ENCODE peak calls at places on chromosomes 3 and 15, in six cellular contexts. One of them, this sample, is unnamed.
A peak's percentile ranks its signal among the peaks of the same experiment; 100 is the strongest.

GRCh38 chr3:280691-281090 is 84.1 kb downstream of the CHL1 start:
- DNase-seq in Panc1: no peak
- DNase-seq in GM12891: no peak
- DNase-seq in stomach: no peak
- DNase-seq in sigmoid colon: no peak
- DNase-seq in transverse colon: no peak
- DNase-seq in this sample: no peak

GRCh38 chr3:2097641-2098191 is 950 bp upstream of the CNTN4 start:
- DNase-seq in stomach: no peak
- DNase-seq in GM12891: no peak
- DNase-seq in transverse colon: peak; percentile 30
- DNase-seq in sigmoid colon: no peak
- DNase-seq in Panc1: no peak
- DNase-seq in this sample: peak; percentile 12

GRCh38 chr3:148178508-148178907 is 519.2 kb upstream of the AGTR1 start:
- DNase-seq in transverse colon: no peak
- DNase-seq in GM12891: no peak
- DNase-seq in sigmoid colon: no peak
- DNase-seq in stomach: no peak
- DNase-seq in Panc1: no peak
- DNase-seq in this sample: no peak

GRCh38 chr3:196638922-196639516 is 475 bp upstream of the NRROS start:
- DNase-seq in Panc1: no peak
- DNase-seq in GM12891: no peak
- DNase-seq in sigmoid colon: no peak
- DNase-seq in stomach: no peak
- DNase-seq in transverse colon: no peak
- DNase-seq in this sample: no peak

GRCh38 chr3:37542286-37542685 is 319.4 kb upstream of the CTDSPL start:
- DNase-seq in transverse colon: no peak
- DNase-seq in Panc1: no peak
- DNase-seq in stomach: no peak
- DNase-seq in GM12891: no peak
- DNase-seq in sigmoid colon: no peak
- DNase-seq in this sample: no peak

GRCh38 chr15:66180706-66181105 is 72.8 kb downstream of the MEGF11 start:
- DNase-seq in sigmoid colon: no peak
- DNase-seq in GM12891: no peak
- DNase-seq in stomach: no peak
- DNase-seq in transverse colon: no peak
- DNase-seq in Panc1: no peak
- DNase-seq in this sample: no peak

GRCh38 chr3:61730058-61730457 is 168.7 kb downstream of the PTPRG start:
- DNase-seq in stomach: no peak
- DNase-seq in GM12891: no peak
- DNase-seq in Panc1: no peak
- DNase-seq in sigmoid colon: no peak
- DNase-seq in transverse colon: no peak
- DNase-seq in this sample: no peak

GRCh38 chr3:79018671-79019136 is 749.1 kb downstream of the ROBO1 start:
- DNase-seq in transverse colon: peak; percentile 31
- DNase-seq in Panc1: no peak
- DNase-seq in stomach: peak; percentile 49
- DNase-seq in sigmoid colon: peak; percentile 81
- DNase-seq in GM12891: no peak
- DNase-seq in this sample: no peak

GRCh38 chr3:171775943-171776342 is 34.3 kb downstream of the PLD1 start:
- DNase-seq in stomach: no peak
- DNase-seq in sigmoid colon: no peak
- DNase-seq in GM12891: no peak
- DNase-seq in transverse colon: no peak
- DNase-seq in Panc1: no peak
- DNase-seq in this sample: no peak

GRCh38 chr3:70822777-70823176 is 510.3 kb upstream of the MDFIC2 start:
- DNase-seq in stomach: no peak
- DNase-seq in Panc1: no peak
- DNase-seq in sigmoid colon: no peak
- DNase-seq in GM12891: no peak
- DNase-seq in transverse colon: no peak
- DNase-seq in this sample: peak; percentile 44

GRCh38 chr3:78791745-78792144 is 976.1 kb downstream of the ROBO1 start:
- DNase-seq in sigmoid colon: no peak
- DNase-seq in stomach: no peak
- DNase-seq in GM12891: no peak
- DNase-seq in transverse colon: no peak
- DNase-seq in Panc1: no peak
- DNase-seq in this sample: no peak

GRCh38 chr15:51380999-51381806 is 39.7 kb downstream of the GLDN start:
- DNase-seq in GM12891: peak; percentile 50
- DNase-seq in transverse colon: peak; percentile 46
- DNase-seq in sigmoid colon: peak; percentile 72
- DNase-seq in Panc1: peak; percentile 71
- DNase-seq in stomach: peak; percentile 60
- DNase-seq in this sample: no peak

GRCh38 chr3:113231827-113232253 is 20.5 kb downstream of the BOC start:
- DNase-seq in Panc1: peak; percentile 61
- DNase-seq in GM12891: no peak
- DNase-seq in sigmoid colon: no peak
- DNase-seq in transverse colon: no peak
- DNase-seq in stomach: no peak
- DNase-seq in this sample: no peak

GRCh38 chr3:101638262-101638745 is 38.6 kb downstream of the ZBTB11 start:
- DNase-seq in sigmoid colon: no peak
- DNase-seq in GM12891: no peak
- DNase-seq in stomach: no peak
- DNase-seq in Panc1: no peak
- DNase-seq in transverse colon: no peak
- DNase-seq in this sample: no peak

GRCh38 chr3:143597774-143598652 is 250.3 kb downstream of the SLC9A9 start:
- DNase-seq in sigmoid colon: no peak
- DNase-seq in GM12891: no peak
- DNase-seq in transverse colon: no peak
- DNase-seq in stomach: no peak
- DNase-seq in Panc1: no peak
- DNase-seq in this sample: no peak

GRCh38 chr15:34942363-34942762 is 27.2 kb downstream of the AQR start:
- DNase-seq in sigmoid colon: no peak
- DNase-seq in GM12891: no peak
- DNase-seq in Panc1: no peak
- DNase-seq in stomach: no peak
- DNase-seq in transverse colon: no peak
- DNase-seq in this sample: no peak

GRCh38 chr15:57772223-57772957 is 65.9 kb downstream of the POLR2M start:
- DNase-seq in stomach: no peak
- DNase-seq in transverse colon: no peak
- DNase-seq in Panc1: no peak
- DNase-seq in sigmoid colon: no peak
- DNase-seq in GM12891: no peak
- DNase-seq in this sample: no peak

GRCh38 chr15:20344601-20345400 is 196.8 kb downstream of the GOLGA6L6 start:
- DNase-seq in sigmoid colon: peak; percentile 63
- DNase-seq in transverse colon: no peak
- DNase-seq in stomach: no peak
- DNase-seq in GM12891: no peak
- DNase-seq in Panc1: no peak
- DNase-seq in this sample: no peak

GRCh38 chr3:10753964-10754363 is 62.1 kb upstream of the SLC6A11 start:
- DNase-seq in transverse colon: no peak
- DNase-seq in GM12891: no peak
- DNase-seq in Panc1: no peak
- DNase-seq in sigmoid colon: no peak
- DNase-seq in stomach: no peak
- DNase-seq in this sample: no peak

GRCh38 chr3:168426196-168426595 is 330.5 kb upstream of the GOLIM4 start:
- DNase-seq in sigmoid colon: no peak
- DNase-seq in Panc1: no peak
- DNase-seq in stomach: no peak
- DNase-seq in transverse colon: no peak
- DNase-seq in GM12891: no peak
- DNase-seq in this sample: no peak

GRCh38 chr15:85296615-85297402 is 83.6 kb upstream of the AKAP13 start:
- DNase-seq in sigmoid colon: peak; percentile 81
- DNase-seq in Panc1: peak; percentile 85
- DNase-seq in stomach: peak; percentile 69
- DNase-seq in GM12891: peak; percentile 58
- DNase-seq in transverse colon: peak; percentile 78
- DNase-seq in this sample: peak; percentile 67

GRCh38 chr3:139797724-139798343 is 120.1 kb upstream of the NMNAT3 start:
- DNase-seq in transverse colon: no peak
- DNase-seq in stomach: no peak
- DNase-seq in sigmoid colon: no peak
- DNase-seq in Panc1: no peak
- DNase-seq in GM12891: no peak
- DNase-seq in this sample: peak; percentile 28

GRCh38 chr3:39147374-39147709 is 6.0 kb downstream of the CSRNP1 start:
- DNase-seq in stomach: no peak
- DNase-seq in Panc1: no peak
- DNase-seq in transverse colon: no peak
- DNase-seq in sigmoid colon: no peak
- DNase-seq in GM12891: no peak
- DNase-seq in this sample: no peak

GRCh38 chr3:39149059-39149455 is 4.3 kb downstream of the CSRNP1 start:
- DNase-seq in stomach: no peak
- DNase-seq in Panc1: no peak
- DNase-seq in GM12891: no peak
- DNase-seq in sigmoid colon: no peak
- DNase-seq in transverse colon: no peak
- DNase-seq in this sample: no peak

GRCh38 chr3:39147711-39148115 is 5.7 kb downstream of the CSRNP1 start:
- DNase-seq in Panc1: no peak
- DNase-seq in transverse colon: peak; percentile 65
- DNase-seq in stomach: no peak
- DNase-seq in sigmoid colon: no peak
- DNase-seq in GM12891: peak; percentile 58
- DNase-seq in this sample: no peak

GRCh38 chr3:39149498-39150169 is 3.8 kb downstream of the CSRNP1 start:
- DNase-seq in stomach: no peak
- DNase-seq in transverse colon: no peak
- DNase-seq in sigmoid colon: no peak
- DNase-seq in Panc1: no peak
- DNase-seq in GM12891: no peak
- DNase-seq in this sample: no peak

DNA sequence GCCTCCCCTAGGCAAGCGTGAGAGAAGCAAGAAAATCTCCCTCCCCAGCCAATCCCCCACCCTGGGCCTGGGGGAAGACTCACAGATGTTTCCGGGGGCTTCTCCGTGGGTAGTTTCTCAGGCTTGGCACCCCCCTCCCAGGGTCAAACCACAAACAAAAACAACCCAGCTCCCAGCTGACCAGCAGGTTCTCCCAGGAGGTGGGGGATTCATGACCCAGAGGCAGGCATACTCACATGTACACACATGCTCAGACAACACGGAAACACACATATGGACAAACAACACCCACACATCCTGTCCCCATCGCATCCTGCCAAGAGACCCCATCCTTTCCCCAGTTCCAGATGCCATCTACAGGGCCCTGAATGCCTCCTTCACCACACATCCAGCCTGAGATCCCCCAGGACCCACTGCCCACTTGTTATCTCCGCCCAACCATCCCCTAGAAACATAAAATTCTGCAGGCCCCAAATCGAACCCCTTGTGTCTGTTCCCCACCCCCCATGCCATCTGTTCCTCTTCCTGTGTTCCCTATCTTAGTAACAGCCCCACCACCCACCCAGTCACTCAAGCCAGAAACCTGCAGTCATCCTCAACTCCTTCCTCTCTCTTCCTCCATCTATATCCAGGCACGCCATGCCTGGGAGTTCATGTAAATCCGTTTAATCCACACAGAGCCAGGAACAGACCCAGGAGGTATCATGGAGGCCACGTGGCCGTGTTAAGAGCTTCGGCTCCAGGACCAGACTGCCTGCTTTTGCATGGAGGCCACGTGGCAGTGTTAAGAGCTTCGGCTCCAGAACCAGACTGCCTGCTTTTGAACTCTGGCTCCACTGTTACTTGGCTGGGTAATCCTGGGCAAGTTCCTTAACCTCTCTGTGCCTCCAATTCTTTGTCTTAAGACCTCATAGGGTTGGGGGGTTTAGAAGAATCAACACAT is 5.0 kb downstream of the CSRNP1 start:
- DNase-seq in Panc1: no peak
- DNase-seq in sigmoid colon: no peak
- DNase-seq in stomach: no peak
- DNase-seq in GM12891: no peak
- DNase-seq in transverse colon: peak; percentile 52
- DNase-seq in this sample: no peak
- TF ChIP-seq POLR2AphosphoS5 in Panc1: no peak
- TF ChIP-seq POLR2AphosphoS5 in sigmoid colon: no peak
- TF ChIP-seq POLR2AphosphoS5 in stomach: no peak
- TF ChIP-seq POLR2AphosphoS5 in GM12891: no peak
- TF ChIP-seq POLR2AphosphoS5 in transverse colon: no peak
- TF ChIP-seq POLR2AphosphoS5 in this sample: no peak

DNA sequence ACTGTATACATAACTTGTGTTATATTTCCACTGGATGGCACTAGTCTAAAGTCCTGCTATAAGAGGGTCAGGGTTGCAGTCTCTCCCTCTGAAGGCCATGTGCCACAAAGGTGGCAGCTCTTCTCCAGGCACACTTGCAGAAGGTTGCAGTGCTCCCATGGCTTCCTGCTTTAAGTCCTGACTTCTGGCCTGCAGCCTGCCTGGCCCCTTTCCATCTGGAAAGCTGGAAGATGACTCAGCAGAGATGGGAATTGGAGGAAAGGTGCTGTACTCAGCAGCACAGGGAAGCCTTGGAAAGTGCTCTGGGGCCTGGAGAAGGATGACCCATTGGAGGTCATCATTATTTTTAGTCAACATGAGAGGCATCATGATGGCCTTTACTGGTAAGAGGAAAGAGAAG is 40.9 kb upstream of the MRPL3 start:
- DNase-seq in Panc1: peak; percentile 36
- DNase-seq in sigmoid colon: peak; percentile 84
- DNase-seq in GM12891: no peak
- DNase-seq in transverse colon: peak; percentile 42
- DNase-seq in stomach: peak; percentile 76
- DNase-seq in this sample: no peak
- TF ChIP-seq POLR2AphosphoS5 in Panc1: no peak
- TF ChIP-seq POLR2AphosphoS5 in sigmoid colon: peak; percentile 34
- TF ChIP-seq POLR2AphosphoS5 in GM12891: no peak
- TF ChIP-seq POLR2AphosphoS5 in transverse colon: no peak
- TF ChIP-seq POLR2AphosphoS5 in stomach: peak; percentile 73
- TF ChIP-seq POLR2AphosphoS5 in this sample: no peak

GRCh38 chr3:58858126-58858525 is 191.6 kb upstream of the FAM3D start:
- DNase-seq in stomach: no peak
- DNase-seq in transverse colon: no peak
- DNase-seq in GM12891: no peak
- DNase-seq in sigmoid colon: no peak
- DNase-seq in Panc1: no peak
- DNase-seq in this sample: no peak
- TF ChIP-seq POLR2AphosphoS5 in stomach: no peak
- TF ChIP-seq POLR2AphosphoS5 in transverse colon: no peak
- TF ChIP-seq POLR2AphosphoS5 in GM12891: no peak
- TF ChIP-seq POLR2AphosphoS5 in sigmoid colon: no peak
- TF ChIP-seq POLR2AphosphoS5 in Panc1: no peak
- TF ChIP-seq POLR2AphosphoS5 in this sample: no peak

DNA sequence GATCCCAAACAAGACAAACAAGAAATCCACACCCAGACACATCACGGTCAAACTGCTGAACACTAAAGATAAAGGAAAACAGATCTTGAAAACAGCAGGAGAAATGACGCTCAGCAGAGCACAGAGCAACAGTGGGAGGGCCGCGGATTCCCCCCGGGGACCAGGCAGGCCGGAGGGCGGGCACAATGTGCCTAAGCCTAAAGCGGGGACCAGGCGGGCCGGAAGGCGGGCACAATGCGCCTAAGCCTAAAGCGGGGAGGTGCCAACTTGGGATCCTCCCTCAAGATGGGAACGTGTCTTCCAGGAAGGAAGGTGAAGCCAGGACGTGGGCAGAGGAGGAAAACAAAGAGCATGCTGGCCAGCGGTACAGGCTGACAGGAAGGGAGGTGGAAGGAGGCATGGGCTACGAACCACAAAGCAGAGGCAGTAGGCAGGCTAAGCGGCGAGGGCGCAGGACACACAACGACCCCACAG is 31.1 kb downstream of the CYFIP1 start:
- DNase-seq in stomach: no peak
- DNase-seq in transverse colon: peak; percentile 33
- DNase-seq in sigmoid colon: peak; percentile 81
- DNase-seq in GM12891: peak; percentile 44
- DNase-seq in Panc1: no peak
- DNase-seq in this sample: peak; percentile 28
- TF ChIP-seq POLR2AphosphoS5 in stomach: peak; percentile 64
- TF ChIP-seq POLR2AphosphoS5 in transverse colon: no peak
- TF ChIP-seq POLR2AphosphoS5 in sigmoid colon: peak; percentile 45
- TF ChIP-seq POLR2AphosphoS5 in GM12891: no peak
- TF ChIP-seq POLR2AphosphoS5 in Panc1: no peak
- TF ChIP-seq POLR2AphosphoS5 in this sample: no peak

This sample was measured in SK-N-MC.